ENCODE peak calls at places on chromosomes 7 and 10, in nine cellular contexts. M, D, K, T, Z, C, N, Q and F are unnamed samples.
A peak's percentile ranks its signal among the peaks of the same experiment; 100 is the strongest.

GRCh38 chr10:60456053-60456452 is 66.4 kb upstream of the ANK3 start:
- DNase-seq in K (no peak), T (peak; percentile 9), Q (no peak), N (no peak), M (no peak), D (no peak), Z (no peak), C (no peak), F (no peak)

GRCh38 chr10:107650939-107651338 is 486.4 kb upstream of the SORCS1 start:
- DNase-seq in M (no peak), C (no peak), K (no peak), N (no peak), Z (no peak), T (no peak), Q (no peak), D (no peak), F (no peak)

GRCh38 chr10:104254493-104255243 is at the start of gene GSTO1:
- DNase-seq in N (peak; percentile 56), Z (peak; percentile 39), T (peak; percentile 77), Q (no peak), K (peak; percentile 57), M (peak; percentile 74), C (peak; percentile 77), D (peak; percentile 70), F (peak; percentile 67)

GRCh38 chr7:54541941-54542618 is at the start of gene VSTM2A:
- DNase-seq in Q (peak; percentile 84), C (no peak), T (peak; percentile 50), D (peak; percentile 1), K (peak; percentile 77), N (no peak), M (no peak), Z (no peak), F (peak; percentile 79)

GRCh38 chr7:36280840-36281812 is 108.5 kb upstream of the ANLN start:
- DNase-seq in M (no peak), Z (no peak), T (no peak), C (peak; percentile 83), D (peak; percentile 94), N (peak; percentile 86), K (no peak), Q (peak; percentile 24), F (no peak)

GRCh38 chr10:123007558-123008378 is 827 bp downstream of the IKZF5 start:
- DNase-seq in K (no peak), T (peak; percentile 50), C (peak; percentile 64), M (no peak), Z (peak; percentile 11), Q (no peak), D (peak; percentile 70), N (peak; percentile 4), F (no peak)

GRCh38 chr10:23359692-23360380 is 15.2 kb upstream of the C10orf67 start:
- DNase-seq in C (no peak), T (no peak), N (no peak), Q (no peak), K (no peak), Z (no peak), M (no peak), D (no peak), F (no peak)

GRCh38 chr7:2729893-2730716 is 42.1 kb downstream of the AMZ1 start:
- DNase-seq in Q (no peak), Z (no peak), T (no peak), N (no peak), C (no peak), K (peak; percentile 40), M (no peak), D (no peak), F (no peak)

GRCh38 chr10:42630537-42631134 is 7.7 kb downstream of the ZNF33B start:
- DNase-seq in K (no peak), Q (no peak), N (no peak), D (peak; percentile 4), T (no peak), C (no peak), M (no peak), Z (no peak), F (no peak)

GRCh38 chr7:134462337-134462925 is 3.5 kb upstream of the AKR1B1 start:
- DNase-seq in T (no peak), M (no peak), Q (no peak), D (peak; percentile 86), N (peak; percentile 13), K (no peak), C (no peak), Z (no peak), F (no peak)

GRCh38 chr10:24722131-24722675 is 1.5 kb downstream of the ARHGAP21 start:
- DNase-seq in K (no peak), N (no peak), D (peak; percentile 41), T (no peak), Z (no peak), C (no peak), M (no peak), Q (no peak), F (no peak)

GRCh38 chr10:34313353-34313752 is 501.7 kb downstream of the PARD3 start:
- DNase-seq in C (no peak), K (no peak), M (no peak), Q (no peak), N (no peak), Z (no peak), T (no peak), D (no peak), F (no peak)

GRCh38 chr10:72746606-72747357 is 54.8 kb downstream of the MCU start:
- DNase-seq in Z (no peak), M (no peak), D (no peak), C (no peak), T (no peak), K (no peak), N (no peak), Q (no peak), F (no peak)

GRCh38 chr7:121286742-121287699 is 41.8 kb upstream of the WNT16 start:
- DNase-seq in T (no peak), D (peak; percentile 57), K (no peak), C (peak; percentile 11), Q (no peak), N (no peak), M (no peak), Z (no peak), F (no peak)

GRCh38 chr7:32257632-32258031 is 187.4 kb upstream of the PDE1C start:
- DNase-seq in K (no peak), Q (no peak), Z (no peak), D (no peak), C (no peak), T (no peak), N (no peak), M (no peak), F (no peak)

GRCh38 chr10:51666476-51666875 is 32.9 kb downstream of the CSTF2T start:
- DNase-seq in T (no peak), C (no peak), Z (no peak), D (no peak), Q (no peak), K (no peak), N (no peak), M (no peak), F (no peak)

GRCh38 chr10:84097787-84098353 is 41.4 kb upstream of the GHITM start:
- DNase-seq in N (no peak), Q (peak; percentile 34), M (no peak), T (no peak), K (no peak), D (peak; percentile 6), C (peak; percentile 11), Z (no peak), F (no peak)

GRCh38 chr7:6576024-6576866 is 1.0 kb upstream of the ZDHHC4 start:
- DNase-seq in D (no peak), K (no peak), Z (no peak), T (peak; percentile 35), N (peak; percentile 22), M (no peak), C (no peak), Q (no peak), F (no peak)

GRCh38 chr7:39184387-39184786 is 206.7 kb downstream of the POU6F2 start:
- DNase-seq in Q (no peak), N (peak; percentile 37), M (no peak), K (no peak), D (no peak), T (peak; percentile 11), C (no peak), Z (no peak), F (no peak)

GRCh38 chr10:36475746-36476145 is 649.7 kb upstream of the ANKRD30A start:
- DNase-seq in D (no peak), M (no peak), K (no peak), T (no peak), Z (no peak), C (no peak), N (no peak), Q (no peak), F (no peak)